ENCODE peak calls at places on chromosomes 11 and 22, in ten cellular contexts. J is fibroblast of villous mesenchyme, G is choroid plexus epithelial cell, D is HFFc6, V is GM23338, E is nephron progenitor cell, K is heart right ventricle, O is Caco-2, S is endodermal cell, Q is AG04450. Y is an unnamed sample.

GRCh38 chr22:40396882-40397281 is 26.5 kb downstream of the SGSM3 start:
- DNase-seq in J (peak; percentile 88), G (peak; percentile 71), D (no peak), V (peak; percentile 79), E (peak; percentile 22), K (no peak), O (no peak), S (peak; percentile 69), Q (peak; percentile 59), Y (no peak)

GRCh38 chr11:2099523-2100316 is 39.5 kb downstream of the IGF2 start:
- DNase-seq in J (no peak), G (no peak), D (no peak), V (peak; percentile 38), E (no peak), K (no peak), O (no peak), S (peak; percentile 69), Q (no peak), Y (no peak)

GRCh38 chr11:133081020-133081419 is 451.3 kb downstream of the OPCML start:
- DNase-seq in J (no peak), G (no peak), D (no peak), V (peak; percentile 76), E (no peak), K (no peak), O (no peak), S (peak; percentile 63), Q (no peak), Y (no peak)

GRCh38 chr11:110196241-110196754 is 100.1 kb downstream of the RDX start:
- DNase-seq in J (peak; percentile 83), G (peak; percentile 97), D (peak; percentile 72), V (no peak), E (no peak), K (no peak), O (peak; percentile 70), S (peak; percentile 20), Q (no peak), Y (peak; percentile 91)

GRCh38 chr11:68584991-68585524 is 99.3 kb upstream of the GAL start:
- DNase-seq in J (no peak), G (peak; percentile 13), D (no peak), V (no peak), E (no peak), K (no peak), O (no peak), S (no peak), Q (no peak), Y (no peak)

GRCh38 chr11:17764446-17765218 is 30.1 kb downstream of the KCNC1 start:
- DNase-seq in J (no peak), G (no peak), D (no peak), V (peak; percentile 20), E (peak; percentile 41), K (no peak), O (no peak), S (no peak), Q (no peak), Y (no peak)

GRCh38 chr11:117072517-117073218 is 25.6 kb downstream of the SIK3 start:
- DNase-seq in J (peak; percentile 94), G (peak; percentile 92), D (peak; percentile 93), V (no peak), E (no peak), K (no peak), O (no peak), S (no peak), Q (peak; percentile 75), Y (peak; percentile 82)

GRCh38 chr22:23781533-23781932 is 5.2 kb upstream of the SMARCB1 start:
- DNase-seq in J (peak; percentile 54), G (peak; percentile 31), D (peak; percentile 79), V (no peak), E (no peak), K (no peak), O (peak; percentile 58), S (no peak), Q (no peak), Y (no peak)

GRCh38 chr11:77401486-77402217 is 72.2 kb downstream of the PAK1 start:
- DNase-seq in J (no peak), G (no peak), D (no peak), V (no peak), E (no peak), K (no peak), O (no peak), S (no peak), Q (no peak), Y (no peak)

GRCh38 chr11:116333193-116333592 is 439.6 kb downstream of the BUD13 start:
- DNase-seq in J (no peak), G (no peak), D (no peak), V (no peak), E (no peak), K (no peak), O (no peak), S (peak; percentile 5), Q (no peak), Y (no peak)

GRCh38 chr11:114081641-114082414 is 22.3 kb downstream of the ZBTB16 start:
- DNase-seq in J (peak; percentile 92), G (peak; percentile 71), D (no peak), V (no peak), E (no peak), K (no peak), O (no peak), S (no peak), Q (no peak), Y (no peak)

GRCh38 chr11:125402436-125402835 is 93.6 kb downstream of the FEZ1 start:
- DNase-seq in J (peak; percentile 49), G (peak; percentile 20), D (peak; percentile 75), V (no peak), E (no peak), K (no peak), O (no peak), S (no peak), Q (no peak), Y (peak; percentile 2)

GRCh38 chr11:61460474-61460881 is 30.6 kb downstream of the SDHAF2 start:
- DNase-seq in J (no peak), G (no peak), D (no peak), V (no peak), E (no peak), K (peak; percentile 38), O (no peak), S (no peak), Q (no peak), Y (no peak)

GRCh38 chr11:61460986-61461385 is 31.1 kb downstream of the SDHAF2 start:
- DNase-seq in J (no peak), G (no peak), D (no peak), V (peak; percentile 30), E (no peak), K (no peak), O (no peak), S (no peak), Q (no peak), Y (no peak)
- TF ChIP-seq CTCF in J (no peak), G (peak; percentile 27), D (no peak), V (peak; percentile 61), E (no peak), K (no peak), O (no peak), S (peak; percentile 55), Q (no peak), Y (peak; percentile 4)

GRCh38 chr22:49986325-49986724 is 25.8 kb downstream of the PIM3 start:
- DNase-seq in J (no peak), G (no peak), D (no peak), V (no peak), E (no peak), K (no peak), O (no peak), S (no peak), Q (no peak), Y (no peak)

GRCh38 chr22:49979587-49980264 is 19.2 kb downstream of the PIM3 start:
- DNase-seq in J (peak; percentile 46), G (peak; percentile 68), D (peak; percentile 31), V (peak; percentile 83), E (peak; percentile 25), K (no peak), O (peak; percentile 36), S (peak; percentile 79), Q (no peak), Y (no peak)

GRCh38 chr22:49977578-49977977 is 17.0 kb downstream of the PIM3 start:
- DNase-seq in J (no peak), G (no peak), D (no peak), V (no peak), E (no peak), K (no peak), O (no peak), S (no peak), Q (no peak), Y (no peak)

DNA sequence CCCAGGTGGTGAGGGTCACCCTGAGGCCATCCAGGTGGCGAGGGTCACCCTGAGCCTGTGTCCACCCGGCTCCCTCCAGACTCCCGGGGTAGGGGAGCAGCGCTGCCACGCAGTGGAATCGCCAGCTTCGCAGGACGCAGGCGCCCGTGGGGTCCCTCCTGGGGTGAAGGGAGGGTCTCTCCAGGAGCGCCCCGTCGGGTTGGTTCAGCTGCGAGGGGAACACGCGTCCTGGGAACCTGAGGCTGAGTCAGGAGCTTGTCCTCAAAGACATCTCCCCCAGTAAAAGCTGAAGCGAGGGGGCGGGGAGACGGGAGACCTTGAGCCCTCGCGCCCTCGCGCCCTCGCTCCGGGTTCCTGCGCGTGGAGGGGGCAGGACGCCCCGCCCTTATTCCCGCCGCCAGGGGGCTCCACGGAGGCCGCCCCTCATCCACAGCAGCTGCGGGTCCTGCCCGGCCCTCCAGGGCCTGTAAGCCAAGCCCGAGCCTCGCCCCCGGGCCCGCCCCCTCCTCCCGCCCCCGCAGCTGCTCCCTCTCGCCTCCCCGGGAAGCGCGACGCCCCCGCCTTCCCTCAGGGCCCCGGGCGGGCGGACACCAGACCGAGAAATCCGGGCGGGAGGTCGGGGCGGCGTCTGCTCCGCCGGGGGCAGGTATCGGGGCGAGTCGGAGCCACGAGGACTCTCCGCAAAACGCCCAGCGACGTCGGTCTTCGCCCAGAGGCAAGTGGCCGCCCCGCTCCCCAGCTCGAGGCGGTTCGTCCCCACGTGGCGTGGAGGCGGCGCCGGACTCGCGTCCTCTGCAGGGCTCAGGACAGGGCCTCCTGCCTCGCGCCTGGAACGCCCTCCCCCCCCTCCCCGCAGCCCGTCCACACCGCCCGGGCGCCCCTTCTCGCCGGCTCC is 22.8 kb downstream of the PIM3 start:
- DNase-seq in J (no peak), G (no peak), D (no peak), V (peak; percentile 65), E (peak; percentile 59), K (no peak), O (peak; percentile 51), S (peak; percentile 84), Q (no peak), Y (no peak)
- TF ChIP-seq CTCF in J (peak; percentile 38), G (peak; percentile 36), D (peak; percentile 66), V (peak; percentile 66), E (peak; percentile 55), K (peak; percentile 60), O (peak; percentile 20), S (peak; percentile 87), Q (peak; percentile 42), Y (peak; percentile 31)

DNA sequence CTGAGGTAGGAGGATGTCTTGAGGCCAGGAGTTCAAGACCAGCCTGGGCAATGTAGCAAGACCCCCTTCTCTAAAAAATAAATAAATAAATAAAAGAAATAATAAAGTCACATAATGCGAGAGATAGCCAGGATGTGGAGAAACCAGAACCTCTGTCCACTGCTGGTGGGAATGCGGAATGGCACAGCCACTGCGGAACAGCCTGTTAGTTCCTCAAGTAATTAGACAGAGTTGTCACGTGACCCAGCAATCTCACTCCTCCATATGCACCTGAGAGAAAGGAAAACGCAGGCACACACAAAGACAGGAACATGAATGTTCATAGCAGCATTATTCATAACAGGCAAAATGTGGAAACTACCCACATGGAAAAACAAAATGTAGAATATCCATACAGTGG is 27.5 kb downstream of the LIF start:
- DNase-seq in J (no peak), G (no peak), D (no peak), V (no peak), E (no peak), K (no peak), O (peak; percentile 51), S (no peak), Q (no peak), Y (no peak)
- TF ChIP-seq CTCF in J (peak; percentile 34), G (peak; percentile 44), D (peak; percentile 52), V (no peak), E (no peak), K (no peak), O (peak; percentile 31), S (peak; percentile 58), Q (peak; percentile 32), Y (peak; percentile 25)

GRCh38 chr22:45317551-45318167 is 7.9 kb downstream of the FAM118A start:
- DNase-seq in J (peak; percentile 56), G (peak; percentile 46), D (peak; percentile 6), V (peak; percentile 68), E (no peak), K (peak; percentile 59), O (no peak), S (peak; percentile 76), Q (no peak), Y (no peak)
- TF ChIP-seq CTCF in J (peak; percentile 46), G (peak; percentile 38), D (peak; percentile 50), V (peak; percentile 39), E (peak; percentile 11), K (peak; percentile 63), O (no peak), S (peak; percentile 60), Q (peak; percentile 35), Y (peak; percentile 29)

Y was measured in epithelial cell of proximal tubule.